ENCODE peak calls at places on chromosomes 13 and 19, in ten cellular contexts. G is K562; U is pancreas; Z is right lobe of liver; R is fibroblast of lung; A is mucosa of descending colon; I is upper lobe of left lung; W is Caco-2; T is CD4-positive, alpha-beta memory T cell; M is body of pancreas. D is an unnamed sample.

GRCh38 chr19:2385053-2385721 is 25.1 kb downstream of the TMPRSS9 start:
- DNase-seq in U (peak; percentile 52), I (peak; percentile 61), Z (no peak), G (peak; percentile 95), A (peak; percentile 76), M (peak; percentile 18), R (peak; percentile 85), T (no peak), W (peak; percentile 88), D (no peak)

GRCh38 chr13:36057041-36057440 is 74.1 kb downstream of the DCLK1 start:
- DNase-seq in A (no peak), R (peak; percentile 3), U (no peak), Z (no peak), G (no peak), W (no peak), T (no peak), I (no peak), M (no peak), D (no peak)

GRCh38 chr19:34495416-34495815 is 13.9 kb downstream of the WTIP start:
- DNase-seq in G (no peak), M (no peak), Z (no peak), T (no peak), R (no peak), I (no peak), A (no peak), W (no peak), U (no peak), D (no peak)

GRCh38 chr13:47548294-47548825 is 452.7 kb downstream of the SUCLA2 start:
- DNase-seq in W (no peak), T (no peak), Z (no peak), U (no peak), A (no peak), R (no peak), M (no peak), G (no peak), I (no peak), D (no peak)

GRCh38 chr13:79806821-79807220 is 325.9 kb downstream of the NDFIP2 start:
- DNase-seq in U (no peak), Z (no peak), R (no peak), W (no peak), G (no peak), A (no peak), I (no peak), T (no peak), M (no peak), D (no peak)

GRCh38 chr19:48970923-48971395 is 5.8 kb downstream of the FTL start:
- DNase-seq in M (peak; percentile 79), T (peak; percentile 68), A (peak; percentile 80), I (peak; percentile 86), Z (peak; percentile 74), R (peak; percentile 51), U (peak; percentile 79), G (peak; percentile 75), W (peak; percentile 73), D (peak; percentile 65)

GRCh38 chr13:90105881-90106496 is 1241.5 kb upstream of the MIR17HG start:
- DNase-seq in G (no peak), I (no peak), W (no peak), U (no peak), A (no peak), M (no peak), Z (no peak), T (no peak), R (peak; percentile 84), D (no peak)

GRCh38 chr19:695350-695949 is at the start of gene PRSS57:
- DNase-seq in M (no peak), I (no peak), Z (no peak), T (no peak), W (no peak), R (no peak), A (no peak), G (no peak), U (no peak), D (no peak)

GRCh38 chr13:81778350-81778749 is 1437.4 kb upstream of the SPRY2 start:
- DNase-seq in T (no peak), M (no peak), G (no peak), I (no peak), U (no peak), Z (no peak), W (no peak), A (no peak), R (no peak), D (no peak)

GRCh38 chr19:7932276-7932929 is 6.5 kb upstream of the CTXN1 start:
- DNase-seq in Z (no peak), G (no peak), W (no peak), A (no peak), R (no peak), M (no peak), T (no peak), U (no peak), I (no peak), D (no peak)
- H3K36me3 ChIP-seq in Z (peaks cover 60% of the 10 kb centered on the region), G (peaks cover 84% of the 10 kb centered on the region), W (peaks cover 1% of the 10 kb centered on the region), A (no peaks in the 10 kb centered on the region), R (peaks cover 41% of the 10 kb centered on the region), M (peaks cover 5% of the 10 kb centered on the region), T (peaks cover 45% of the 10 kb centered on the region), U (peaks cover 42% of the 10 kb centered on the region), I (peaks cover 71% of the 10 kb centered on the region), D (peaks cover 44% of the 10 kb centered on the region)

GRCh38 chr19:5967994-5968430 is 9.9 kb downstream of the RANBP3 start:
- DNase-seq in G (peak; percentile 68), W (peak; percentile 68), I (no peak), A (no peak), U (peak; percentile 55), M (peak; percentile 66), R (peak; percentile 73), T (peak; percentile 46), Z (peak; percentile 76), D (peak; percentile 58)
- H3K4me3 ChIP-seq in G (no peak overlapping the region), W (no peak overlapping the region), I (no peak overlapping the region), A (no peak overlapping the region), U (no peak overlapping the region), M (no peak overlapping the region), R (no peak overlapping the region), T (no peak overlapping the region), Z (no peak overlapping the region), D (peak overlapping the region; percentile 1)

DNA sequence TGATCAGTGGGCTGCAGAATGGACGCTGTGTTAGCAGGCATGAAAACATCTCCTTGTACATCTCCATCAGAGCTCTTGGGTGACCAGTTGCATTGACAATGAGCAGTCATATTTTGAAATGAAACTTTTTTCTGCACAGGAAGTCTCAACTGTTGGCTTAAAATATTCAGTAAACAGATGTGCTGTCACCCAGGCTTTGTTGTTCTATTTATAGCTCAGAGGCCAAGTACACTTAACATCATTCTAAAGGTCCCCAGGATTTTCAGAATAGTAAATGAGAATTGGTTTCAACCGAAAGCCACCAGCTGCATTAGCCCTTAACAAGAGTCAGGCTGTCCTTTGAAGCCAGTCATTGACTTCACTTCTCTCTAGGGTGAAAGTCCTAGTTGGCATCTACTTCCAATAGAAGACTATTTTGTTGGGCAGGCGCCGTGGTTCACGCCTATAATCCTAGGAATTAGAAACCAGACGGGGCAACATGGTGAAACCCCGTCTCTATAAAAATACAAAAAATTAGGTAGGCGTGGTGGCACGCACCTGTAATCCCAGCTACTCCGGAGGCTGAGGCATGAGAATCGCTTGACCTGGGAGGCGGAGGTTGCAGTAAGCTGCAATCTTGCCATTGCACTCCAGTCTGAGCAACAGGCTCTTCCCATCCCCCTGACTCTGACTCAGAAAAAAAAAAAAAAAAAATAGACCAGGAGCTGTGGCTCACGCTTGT is 7.9 kb upstream of the PDE4A start:
- DNase-seq in I (no peak), R (no peak), T (peak; percentile 51), Z (no peak), U (no peak), G (no peak), W (no peak), A (no peak), M (no peak), D (peak; percentile 87)
- H3K4me1 ChIP-seq in I (peaks cover 38% of the 10 kb centered on the region), R (peaks cover 4% of the 10 kb centered on the region), T (peaks cover 58% of the 10 kb centered on the region), Z (peaks cover 7% of the 10 kb centered on the region), U (peaks cover 4% of the 10 kb centered on the region), G (peaks cover 27% of the 10 kb centered on the region), W (no peaks in the 10 kb centered on the region), A (peaks cover 9% of the 10 kb centered on the region), M (peaks cover 17% of the 10 kb centered on the region), D (peaks cover 59% of the 10 kb centered on the region)

GRCh38 chr19:19816679-19817078 is 4.9 kb downstream of the ZNF506 start:
- DNase-seq in A (no peak), G (no peak), R (no peak), M (no peak), W (no peak), I (no peak), Z (no peak), T (no peak), U (no peak), D (no peak)
- H3K36me3 ChIP-seq in A (no peaks in the 10 kb centered on the region), G (no peaks in the 10 kb centered on the region), R (peaks cover 1% of the 10 kb centered on the region), M (no peaks in the 10 kb centered on the region), W (no peaks in the 10 kb centered on the region), I (peaks cover 12% of the 10 kb centered on the region), Z (no peaks in the 10 kb centered on the region), T (no peaks in the 10 kb centered on the region), U (no peaks in the 10 kb centered on the region), D (peaks cover 41% of the 10 kb centered on the region)

DNA sequence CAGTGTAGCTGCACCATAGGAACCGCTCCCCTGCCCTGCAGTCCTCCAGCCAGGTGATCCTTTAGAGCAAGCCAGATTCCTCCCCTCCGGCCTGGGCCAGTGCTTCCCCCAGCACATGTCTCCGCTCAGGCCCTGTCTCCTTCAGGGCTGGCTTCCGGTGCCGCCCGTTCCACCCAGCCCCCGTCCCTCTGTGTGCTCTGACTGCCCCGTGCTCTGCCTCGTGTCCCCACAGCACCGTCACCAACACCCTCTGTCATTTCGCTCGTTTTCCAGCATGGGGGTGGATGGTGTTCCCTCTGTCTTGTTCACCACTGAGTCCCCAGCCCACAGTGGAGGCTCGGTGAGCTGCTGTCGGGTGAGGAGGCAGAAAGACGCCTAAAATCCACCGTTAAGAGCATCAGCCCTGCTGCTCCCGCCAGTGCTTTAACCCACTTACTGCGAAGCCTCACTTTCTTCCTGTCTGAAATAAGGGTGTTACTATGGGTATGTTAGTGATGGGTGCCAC is 54.5 kb downstream of the TSSK6 start:
- DNase-seq in R (no peak), T (peak; percentile 71), G (no peak), W (no peak), U (no peak), M (no peak), Z (no peak), I (peak; percentile 81), A (peak; percentile 79), D (peak; percentile 62)
- H3K4me3 ChIP-seq in R (no peak overlapping the region), T (peak overlapping the region; percentile 54), G (no peak overlapping the region), W (no peak overlapping the region), U (no peak overlapping the region), M (no peak overlapping the region), Z (no peak overlapping the region), I (peak overlapping the region; percentile 20), A (no peak overlapping the region), D (peak overlapping the region; percentile 78)

D was measured in CD4-positive, CD25-positive, alpha-beta regulatory T cell.